ENCODE peak calls at places on chromosomes 5 and 9, in five cellular contexts. V is A172; R is LoVo; P is activated CD4-positive, alpha-beta T cell treated with anti-CD3 and anti-CD28 coated beads for 48 hours; M is mucosa of descending colon. T is an unnamed sample.
A peak's percentile ranks its signal among the peaks of the same experiment; 100 is the strongest.

GRCh38 chr9:28007097-28007817 is 434.0 kb upstream of the C9orf72 start:
- DNase-seq in V (no peak), R (no peak), P (no peak), M (no peak), T (no peak)

GRCh38 chr9:76176176-76176575 is 218.1 kb downstream of the RFK start:
- DNase-seq in V (no peak), R (no peak), P (no peak), M (no peak), T (no peak)

GRCh38 chr5:177429248-177430045 is 3.0 kb downstream of the GRK6 start:
- DNase-seq in V (no peak), R (no peak), P (peak; percentile 93), M (peak; percentile 64), T (no peak)

GRCh38 chr5:168261212-168261575 is 30.3 kb upstream of the WWC1 start:
- DNase-seq in V (no peak), R (no peak), P (no peak), M (no peak), T (no peak)

GRCh38 chr9:133618726-133619125 is 9.5 kb upstream of the FAM163B start:
- DNase-seq in V (no peak), R (no peak), P (no peak), M (no peak), T (no peak)

GRCh38 chr9:138043061-138043410 is 165.5 kb downstream of the CACNA1B start:
- DNase-seq in V (no peak), R (no peak), P (no peak), M (no peak), T (no peak)

GRCh38 chr5:54217826-54218503 is 92.4 kb downstream of the ARL15 start:
- DNase-seq in V (peak; percentile 71), R (peak; percentile 77), P (no peak), M (peak; percentile 70), T (peak; percentile 77)

GRCh38 chr5:142922223-142922952 is 152.2 kb downstream of the ARHGAP26 start:
- DNase-seq in V (peak; percentile 54), R (peak; percentile 41), P (no peak), M (no peak), T (peak; percentile 56)

GRCh38 chr9:13380903-13381302 is 101.4 kb upstream of the MPDZ start:
- DNase-seq in V (no peak), R (no peak), P (no peak), M (no peak), T (no peak)

GRCh38 chr5:141878186-141878770 is at the start of gene PCDH1:
- DNase-seq in V (peak; percentile 31), R (peak; percentile 27), P (peak; percentile 26), M (peak; percentile 64), T (no peak)

GRCh38 chr5:1291611-1292080 is 3.2 kb downstream of the TERT start:
- DNase-seq in V (no peak), R (no peak), P (no peak), M (peak; percentile 66), T (no peak)

GRCh38 chr9:130835441-130836298 is 616 bp downstream of the ABL1 start:
- DNase-seq in V (no peak), R (peak; percentile 11), P (peak; percentile 62), M (peak; percentile 53), T (no peak)

GRCh38 chr5:159620853-159621540 is 290.7 kb upstream of the IL12B start:
- DNase-seq in V (no peak), R (no peak), P (no peak), M (no peak), T (no peak)

GRCh38 chr5:146338774-146339714 is at the start of gene POU4F3:
- DNase-seq in V (no peak), R (no peak), P (peak; percentile 11), M (no peak), T (peak; percentile 13)

GRCh38 chr5:138338411-138339085 is 482 bp downstream of the FAM53C start:
- DNase-seq in V (no peak), R (no peak), P (peak; percentile 18), M (peak; percentile 14), T (no peak)

T was measured in NCI-H1694.